ENCODE peak calls at places on chromosomes 6 and 20, in ten cellular contexts. O is aorta; V is activated CD4-positive, alpha-beta T cell treated with anti-CD3 and anti-CD28 coated beads, Interleukin-2, amount 10 ng/mL, durations not matched to agents 7 days and 5 days; F is stimulated activated CD8-positive, alpha-beta memory T cell treated with anti-CD3 and anti-CD28 coated beads, Interleukin-4, amount 100 ng/mL, for 24 hours; Q is psoas muscle; T is NAMALWA; B is AG08395; X is AG09309; Z is GM20000; S is CD4-positive, alpha-beta T cell. G is an unnamed sample.

GRCh38 chr6:167501831-167502385 is 177.0 kb downstream of the TTLL2 start:
- DNase-seq in Z (no peak), S (no peak), X (no peak), T (no peak), Q (no peak), O (no peak), B (no peak), V (no peak), F (no peak), G (no peak)

GRCh38 chr20:63160641-63161175 is 55.2 kb downstream of the YTHDF1 start:
- DNase-seq in O (peak), V (no peak), F (no peak), Z (no peak), Q (no peak), T (no peak), S (no peak), X (no peak), B (no peak), G (no peak)

GRCh38 chr6:15638373-15638772 is 24.5 kb downstream of the DTNBP1 start:
- DNase-seq in F (no peak), V (no peak), Z (no peak), O (no peak), T (no peak), X (no peak), S (no peak), Q (no peak), B (no peak), G (no peak)

GRCh38 chr6:6915813-6916547 is 191.8 kb upstream of the RREB1 start:
- DNase-seq in O (no peak), Z (no peak), X (peak), T (no peak), F (no peak), S (no peak), V (no peak), B (peak), Q (peak), G (no peak)

GRCh38 chr6:52392944-52393343 is 27.2 kb upstream of the EFHC1 start:
- DNase-seq in S (no peak), F (no peak), X (peak), Z (no peak), B (peak), Q (no peak), V (no peak), T (no peak), O (no peak), G (no peak)

GRCh38 chr6:119865466-119866350 is 516.1 kb upstream of the MAN1A1 start:
- DNase-seq in T (no peak), X (no peak), B (no peak), Z (no peak), O (no peak), Q (no peak), F (no peak), S (no peak), V (no peak), G (no peak)

GRCh38 chr6:88089708-88090107 is 42.1 kb downstream of the SPACA1 start:
- DNase-seq in Z (no peak), F (no peak), S (no peak), O (no peak), V (no peak), T (no peak), X (no peak), B (no peak), Q (no peak), G (no peak)

GRCh38 chr20:43744966-43745733 is 18.3 kb upstream of the GTSF1L start:
- DNase-seq in F (no peak), O (no peak), T (peak), X (no peak), S (no peak), V (no peak), Z (no peak), Q (no peak), B (no peak), G (peak)

GRCh38 chr20:24672181-24672880 is 202.9 kb downstream of the SYNDIG1 start:
- DNase-seq in V (no peak), Q (no peak), B (no peak), T (no peak), O (no peak), Z (no peak), S (no peak), F (no peak), X (no peak), G (no peak)

GRCh38 chr20:63087236-63087871 is 80.6 kb upstream of the BHLHE23 start:
- DNase-seq in S (no peak), X (no peak), F (no peak), Z (no peak), V (no peak), O (peak), T (no peak), B (no peak), Q (no peak), G (no peak)

GRCh38 chr6:157952751-157953479 is 28.7 kb upstream of the SYNJ2 start:
- DNase-seq in Z (no peak), S (no peak), X (no peak), O (no peak), Q (no peak), V (no peak), T (no peak), F (no peak), B (peak), G (no peak)

GRCh38 chr6:87945181-87945580 is 102.5 kb upstream of the SPACA1 start:
- DNase-seq in X (no peak), Z (no peak), F (no peak), B (no peak), S (no peak), O (no peak), Q (no peak), T (no peak), V (no peak), G (no peak)

G was measured in OCI-LY7.